ENCODE peak calls at places on chromosomes 1 and 21, in four cellular contexts. One of them, this sample, is unnamed.

GRCh38 chr1:6962390-6962955 is 177.2 kb downstream of the CAMTA1 start:
- DNase-seq in aorta: peak; percentile 70
- DNase-seq in fibroblast of lung: peak; percentile 3
- DNase-seq in ovary: peak; percentile 47
- DNase-seq in this sample: no peak

GRCh38 chr21:35909456-35910178 is 150.7 kb downstream of the SETD4 start:
- DNase-seq in fibroblast of lung: peak; percentile 17
- DNase-seq in ovary: no peak
- DNase-seq in aorta: no peak
- DNase-seq in this sample: no peak

GRCh38 chr1:151416231-151416630 is 16.9 kb downstream of the PSMB4 start:
- DNase-seq in ovary: no peak
- DNase-seq in fibroblast of lung: peak; percentile 81
- DNase-seq in aorta: peak; percentile 49
- DNase-seq in this sample: no peak

GRCh38 chr21:27085387-27085786 is 118.5 kb upstream of the ADAMTS5 start:
- DNase-seq in aorta: no peak
- DNase-seq in ovary: no peak
- DNase-seq in fibroblast of lung: no peak
- DNase-seq in this sample: no peak

GRCh38 chr1:29869802-29870201 is 633.5 kb downstream of the PTPRU start:
- DNase-seq in fibroblast of lung: no peak
- DNase-seq in ovary: no peak
- DNase-seq in aorta: no peak
- DNase-seq in this sample: no peak

GRCh38 chr1:160244209-160244608 is 18.1 kb downstream of the DCAF8 start:
- DNase-seq in fibroblast of lung: no peak
- DNase-seq in aorta: no peak
- DNase-seq in ovary: no peak
- DNase-seq in this sample: no peak

GRCh38 chr1:177170756-177171535 is at the start of gene BRINP2:
- DNase-seq in fibroblast of lung: peak; percentile 26
- DNase-seq in aorta: no peak
- DNase-seq in ovary: no peak
- DNase-seq in this sample: no peak

GRCh38 chr1:214720561-214720960 is 117.6 kb downstream of the CENPF start:
- DNase-seq in aorta: no peak
- DNase-seq in ovary: no peak
- DNase-seq in fibroblast of lung: no peak
- DNase-seq in this sample: no peak

GRCh38 chr1:168476588-168477379 is 67.0 kb downstream of the XCL2 start:
- DNase-seq in ovary: no peak
- DNase-seq in fibroblast of lung: no peak
- DNase-seq in aorta: no peak
- DNase-seq in this sample: no peak

GRCh38 chr1:226452981-226453380 is 45.1 kb upstream of the PARP1 start:
- DNase-seq in ovary: no peak
- DNase-seq in fibroblast of lung: no peak
- DNase-seq in aorta: no peak
- DNase-seq in this sample: no peak

GRCh38 chr1:233025156-233025555 is 74.7 kb downstream of the NTPCR start:
- DNase-seq in ovary: no peak
- DNase-seq in aorta: no peak
- DNase-seq in fibroblast of lung: no peak
- DNase-seq in this sample: no peak

GRCh38 chr1:56508523-56508983 is 70.8 kb downstream of the PLPP3 start:
- DNase-seq in aorta: peak; percentile 75
- DNase-seq in fibroblast of lung: peak; percentile 40
- DNase-seq in ovary: no peak
- DNase-seq in this sample: peak; percentile 54

GRCh38 chr1:206442101-206442500 is 28.2 kb upstream of the IKBKE start:
- DNase-seq in ovary: no peak
- DNase-seq in fibroblast of lung: peak; percentile 37
- DNase-seq in aorta: no peak
- DNase-seq in this sample: no peak

GRCh38 chr1:83796409-83796808 is 202.5 kb downstream of the TTLL7 start:
- DNase-seq in ovary: no peak
- DNase-seq in fibroblast of lung: no peak
- DNase-seq in aorta: no peak
- DNase-seq in this sample: no peak

GRCh38 chr1:202656951-202657646 is 53.2 kb downstream of the SYT2 start:
- DNase-seq in ovary: no peak
- DNase-seq in fibroblast of lung: peak; percentile 20
- DNase-seq in aorta: no peak
- DNase-seq in this sample: no peak

GRCh38 chr1:10519016-10519417 is 44.3 kb downstream of the PEX14 start:
- DNase-seq in fibroblast of lung: no peak
- DNase-seq in ovary: no peak
- DNase-seq in aorta: no peak
- DNase-seq in this sample: no peak

GRCh38 chr1:48784301-48784700 is 7.6 kb upstream of the BEND5 start:
- DNase-seq in ovary: no peak
- DNase-seq in aorta: no peak
- DNase-seq in fibroblast of lung: no peak
- DNase-seq in this sample: no peak

GRCh38 chr1:62530516-62531154 is 66.7 kb upstream of the ANGPTL3 start:
- DNase-seq in fibroblast of lung: peak; percentile 47
- DNase-seq in ovary: no peak
- DNase-seq in aorta: no peak
- DNase-seq in this sample: peak; percentile 45

GRCh38 chr1:110672753-110673108 is 2.0 kb downstream of the KCNA3 start:
- DNase-seq in aorta: no peak
- DNase-seq in ovary: no peak
- DNase-seq in fibroblast of lung: no peak
- DNase-seq in this sample: no peak

GRCh38 chr1:247904122-247904521 is 8.7 kb downstream of the OR2W3 start:
- DNase-seq in fibroblast of lung: no peak
- DNase-seq in aorta: no peak
- DNase-seq in ovary: no peak
- DNase-seq in this sample: no peak

GRCh38 chr1:179770887-179771502 is 27.9 kb downstream of the FAM163A start:
- DNase-seq in ovary: no peak
- DNase-seq in aorta: no peak
- DNase-seq in fibroblast of lung: no peak
- DNase-seq in this sample: no peak

GRCh38 chr1:51154776-51155175 is 52.7 kb downstream of the C1orf185 start:
- DNase-seq in ovary: no peak
- DNase-seq in fibroblast of lung: no peak
- DNase-seq in aorta: no peak
- DNase-seq in this sample: no peak

GRCh38 chr1:76066390-76066789 is 8.2 kb upstream of the ST6GALNAC3 start:
- DNase-seq in fibroblast of lung: peak; percentile 26
- DNase-seq in ovary: no peak
- DNase-seq in aorta: no peak
- DNase-seq in this sample: no peak

GRCh38 chr1:184193451-184193850 is 141.9 kb downstream of the TSEN15 start:
- DNase-seq in aorta: no peak
- DNase-seq in fibroblast of lung: no peak
- DNase-seq in ovary: no peak
- DNase-seq in this sample: no peak

GRCh38 chr1:153538315-153538821 is 2.4 kb downstream of the S100A5 start:
- DNase-seq in ovary: no peak
- DNase-seq in aorta: peak; percentile 42
- DNase-seq in fibroblast of lung: no peak
- DNase-seq in this sample: no peak

GRCh38 chr1:3112526-3112925 is 43.5 kb downstream of the PRDM16 start:
- DNase-seq in fibroblast of lung: no peak
- DNase-seq in ovary: no peak
- DNase-seq in aorta: no peak
- DNase-seq in this sample: no peak
- H3K27ac ChIP-seq in fibroblast of lung: no peak overlapping the region
- H3K27ac ChIP-seq in ovary: no peak overlapping the region
- H3K27ac ChIP-seq in aorta: no peak overlapping the region
- H3K27ac ChIP-seq in this sample: no peak overlapping the region

GRCh38 chr1:8883510-8883909 is 5.0 kb upstream of the ENO1 start:
- DNase-seq in ovary: no peak
- DNase-seq in fibroblast of lung: no peak
- DNase-seq in aorta: no peak
- DNase-seq in this sample: no peak

GRCh38 chr1:8891405-8891804 is 12.9 kb upstream of the ENO1 start:
- DNase-seq in fibroblast of lung: no peak
- DNase-seq in ovary: no peak
- DNase-seq in aorta: no peak
- DNase-seq in this sample: no peak

GRCh38 chr1:8889103-8889846 is 10.8 kb upstream of the ENO1 start:
- DNase-seq in ovary: no peak
- DNase-seq in fibroblast of lung: no peak
- DNase-seq in aorta: no peak
- DNase-seq in this sample: peak; percentile 64

GRCh38 chr1:8889925-8890785 is 11.7 kb upstream of the ENO1 start:
- DNase-seq in aorta: peak; percentile 89
- DNase-seq in fibroblast of lung: peak; percentile 92
- DNase-seq in ovary: peak; percentile 82
- DNase-seq in this sample: peak; percentile 75

GRCh38 chr1:8886589-8886988 is 8.1 kb upstream of the ENO1 start:
- DNase-seq in fibroblast of lung: no peak
- DNase-seq in ovary: no peak
- DNase-seq in aorta: no peak
- DNase-seq in this sample: no peak
- H3K4me1 ChIP-seq in fibroblast of lung: peaks cover 6% of the 10 kb centered on the region
- H3K4me1 ChIP-seq in ovary: no peaks in the 10 kb centered on the region
- H3K4me1 ChIP-seq in aorta: no peaks in the 10 kb centered on the region
- H3K4me1 ChIP-seq in this sample: peaks cover 20% of the 10 kb centered on the region

DNA sequence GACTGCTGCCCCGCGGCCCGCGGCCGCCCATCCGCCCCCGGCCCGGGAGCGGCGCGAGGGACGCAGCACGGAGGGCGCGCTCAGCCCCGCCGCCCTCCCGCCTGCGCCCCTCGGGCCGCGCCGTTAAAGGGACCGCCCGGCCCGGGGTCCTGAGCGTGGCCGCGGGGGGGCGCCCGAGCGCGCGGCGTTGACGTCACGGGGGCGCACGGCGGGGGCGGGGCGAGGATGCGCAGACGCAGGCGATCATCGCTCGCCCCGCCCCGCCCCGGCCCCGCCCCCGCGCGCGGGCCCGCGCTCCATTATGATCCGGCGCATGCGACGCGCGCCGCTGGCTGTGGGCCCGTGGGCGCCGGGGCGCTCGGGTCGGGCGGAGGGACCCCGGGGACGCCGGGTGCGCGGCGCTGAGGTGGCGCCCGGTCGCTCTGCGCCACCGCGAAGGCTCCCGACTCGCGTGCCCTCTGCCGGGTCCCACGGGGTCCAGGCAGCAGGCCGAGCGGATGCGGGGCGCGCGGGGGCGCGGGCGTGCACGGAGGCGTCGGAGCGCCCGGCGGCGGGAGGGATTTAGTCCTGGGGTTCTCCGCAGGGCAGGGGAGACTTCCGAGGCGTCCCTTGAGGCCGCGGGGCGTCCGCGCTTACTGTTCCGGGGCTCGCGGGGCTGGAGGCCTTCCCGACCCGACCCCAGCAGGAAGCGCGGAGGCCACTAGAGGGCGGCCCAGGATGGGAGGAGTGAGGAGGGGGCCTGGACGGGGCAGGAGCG is at the start of gene DVL1:
- DNase-seq in aorta: peak; percentile 82
- DNase-seq in fibroblast of lung: peak; percentile 77
- DNase-seq in ovary: peak; percentile 74
- DNase-seq in this sample: peak; percentile 76
- H3K27ac ChIP-seq in aorta: no peak within 1 kb of the TSS
- H3K27ac ChIP-seq in fibroblast of lung: peak within 1 kb of the TSS; percentile 66
- H3K27ac ChIP-seq in ovary: peak within 1 kb of the TSS; percentile 59
- H3K27ac ChIP-seq in this sample: peak within 1 kb of the TSS; percentile 85

GRCh38 chr1:27149714-27150113 is 5.2 kb downstream of the SLC9A1 start:
- DNase-seq in aorta: no peak
- DNase-seq in fibroblast of lung: no peak
- DNase-seq in ovary: no peak
- DNase-seq in this sample: no peak

GRCh38 chr1:27148591-27148990 is 6.3 kb downstream of the SLC9A1 start:
- DNase-seq in aorta: no peak
- DNase-seq in ovary: no peak
- DNase-seq in fibroblast of lung: no peak
- DNase-seq in this sample: no peak

GRCh38 chr1:27145934-27146354 is 9.0 kb downstream of the SLC9A1 start:
- DNase-seq in fibroblast of lung: peak; percentile 77
- DNase-seq in ovary: peak; percentile 58
- DNase-seq in aorta: peak; percentile 63
- DNase-seq in this sample: no peak

GRCh38 chr1:27149084-27149483 is 5.8 kb downstream of the SLC9A1 start:
- DNase-seq in aorta: no peak
- DNase-seq in ovary: no peak
- DNase-seq in fibroblast of lung: no peak
- DNase-seq in this sample: no peak

GRCh38 chr1:27147842-27148518 is 6.9 kb downstream of the SLC9A1 start:
- DNase-seq in fibroblast of lung: no peak
- DNase-seq in ovary: no peak
- DNase-seq in aorta: no peak
- DNase-seq in this sample: no peak
- H3K4me1 ChIP-seq in fibroblast of lung: peaks cover 16% of the 10 kb centered on the region
- H3K4me1 ChIP-seq in ovary: peaks cover 8% of the 10 kb centered on the region
- H3K4me1 ChIP-seq in aorta: no peaks in the 10 kb centered on the region
- H3K4me1 ChIP-seq in this sample: peaks cover 82% of the 10 kb centered on the region

DNA sequence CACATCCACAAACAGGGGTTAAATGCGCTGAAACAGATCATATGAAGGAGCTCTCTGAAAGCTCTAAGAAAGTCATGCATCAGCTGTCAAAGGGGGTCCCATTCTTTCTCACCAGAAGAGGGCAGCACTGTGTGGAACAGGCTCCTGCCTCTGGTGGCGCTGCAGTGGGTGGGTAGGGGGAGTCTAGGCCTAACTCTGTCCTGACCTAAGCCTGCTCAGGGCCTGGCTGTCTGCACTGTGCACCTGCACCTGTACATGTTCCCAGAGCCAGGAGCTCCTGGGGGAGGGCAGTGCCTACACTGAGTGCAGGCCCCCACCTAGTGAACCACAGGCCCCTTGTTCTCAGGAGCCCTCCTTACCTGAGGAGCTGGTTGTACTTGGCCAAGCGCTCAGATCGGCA is 16.0 kb downstream of the ENO1 start:
- DNase-seq in fibroblast of lung: no peak
- DNase-seq in ovary: no peak
- DNase-seq in aorta: no peak
- DNase-seq in this sample: no peak
- H3K27ac ChIP-seq in fibroblast of lung: no peak overlapping the region
- H3K27ac ChIP-seq in ovary: no peak overlapping the region
- H3K27ac ChIP-seq in aorta: no peak overlapping the region
- H3K27ac ChIP-seq in this sample: no peak overlapping the region

This sample was measured in lower lobe of right lung.